ENCODE peak calls at places on chromosomes 1 and 21, in seven cellular contexts. U, H, Q, K, I, E and L are unnamed samples.

GRCh38 chr1:64995316-64995715 is 29.0 kb upstream of the JAK1 start:
- DNase-seq in U (no peak), H (no peak), Q (no peak), K (no peak), I (no peak), E (no peak), L (no peak)

GRCh38 chr1:33763406-33763805 is 100.5 kb upstream of the HMGB4 start:
- DNase-seq in U (peak), H (peak), Q (peak), K (no peak), I (no peak), E (no peak), L (peak)

GRCh38 chr1:217881607-217882332 is 250.6 kb downstream of the SPATA17 start:
- DNase-seq in U (peak), H (peak), Q (no peak), K (no peak), I (no peak), E (no peak), L (peak)

GRCh38 chr1:17027403-17027802 is 15.7 kb upstream of the ATP13A2 start:
- DNase-seq in U (no peak), H (peak), Q (no peak), K (no peak), I (no peak), E (no peak), L (no peak)

GRCh38 chr1:164565356-164565755 is 6.4 kb downstream of the PBX1 start:
- DNase-seq in U (no peak), H (no peak), Q (no peak), K (no peak), I (no peak), E (no peak), L (no peak)

GRCh38 chr1:238660849-238661248 is 725.5 kb upstream of the CHRM3 start:
- DNase-seq in U (no peak), H (no peak), Q (peak), K (no peak), I (no peak), E (no peak), L (no peak)

GRCh38 chr1:172350781-172351180 is 69.7 kb upstream of the C1orf105 start:
- DNase-seq in U (no peak), H (no peak), Q (no peak), K (no peak), I (no peak), E (no peak), L (no peak)

GRCh38 chr1:149884433-149885363 is 14.7 kb upstream of the BOLA1 start:
- DNase-seq in U (no peak), H (peak), Q (peak), K (no peak), I (no peak), E (peak), L (no peak)

GRCh38 chr1:221768444-221769066 is 26.7 kb upstream of the DUSP10 start:
- DNase-seq in U (no peak), H (no peak), Q (no peak), K (no peak), I (no peak), E (no peak), L (no peak)

GRCh38 chr1:187788686-187789085 is 959.9 kb downstream of the PLA2G4A start:
- DNase-seq in U (no peak), H (no peak), Q (no peak), K (no peak), I (no peak), E (no peak), L (no peak)

GRCh38 chr1:33220701-33221384 is 35.4 kb upstream of the ZNF362 start:
- DNase-seq in U (peak), H (no peak), Q (no peak), K (peak), I (no peak), E (no peak), L (peak)

GRCh38 chr1:22398656-22399420 is 52.8 kb upstream of the ZBTB40 start:
- DNase-seq in U (no peak), H (peak), Q (no peak), K (no peak), I (no peak), E (no peak), L (no peak)

GRCh38 chr21:34022557-34023335 is 50.6 kb upstream of the MRPS6 start:
- DNase-seq in U (no peak), H (peak), Q (no peak), K (no peak), I (no peak), E (no peak), L (no peak)

GRCh38 chr1:8312235-8313218 is 5.4 kb upstream of the SLC45A1 start:
- DNase-seq in U (no peak), H (no peak), Q (no peak), K (no peak), I (no peak), E (no peak), L (no peak)

GRCh38 chr1:226443033-226443432 is 35.1 kb upstream of the PARP1 start:
- DNase-seq in U (no peak), H (no peak), Q (no peak), K (no peak), I (no peak), E (no peak), L (no peak)

GRCh38 chr1:109931189-109931672 is 20.6 kb downstream of the CSF1 start:
- DNase-seq in U (no peak), H (peak), Q (peak), K (peak), I (no peak), E (peak), L (peak)

GRCh38 chr1:109531826-109532364 is 7.8 kb upstream of the GPR61 start:
- DNase-seq in U (no peak), H (no peak), Q (no peak), K (no peak), I (no peak), E (no peak), L (no peak)

GRCh38 chr1:202593845-202594244 is 116.4 kb downstream of the SYT2 start:
- DNase-seq in U (no peak), H (peak), Q (no peak), K (no peak), I (no peak), E (no peak), L (no peak)

GRCh38 chr1:64312431-64312830 is 109.0 kb downstream of the UBE2U start:
- DNase-seq in U (no peak), H (no peak), Q (no peak), K (no peak), I (no peak), E (no peak), L (no peak)

GRCh38 chr1:164561007-164561406 is 2.0 kb downstream of the PBX1 start:
- DNase-seq in U (no peak), H (no peak), Q (no peak), K (no peak), I (no peak), E (peak), L (no peak)